ENCODE peak calls at places on chromosomes 12 and 14, in four cellular contexts. P is DMS153, O is Panc1, R is iris pigment epithelial cell. B is an unnamed sample.

GRCh38 chr12:115135800-115136211 is 451.8 kb upstream of the TBX3 start:
- DNase-seq in R (peak; percentile 38), O (no peak), P (peak; percentile 95), B (no peak)

GRCh38 chr14:84555493-84555892 is 974.5 kb upstream of the FLRT2 start:
- DNase-seq in P (no peak), O (no peak), R (no peak), B (no peak)

GRCh38 chr12:128019996-128020544 is 246.9 kb upstream of the TMEM132C start:
- DNase-seq in P (no peak), O (no peak), R (no peak), B (no peak)

GRCh38 chr12:125140918-125141573 is 75.8 kb downstream of the AACS start:
- DNase-seq in O (peak; percentile 22), R (peak; percentile 89), P (no peak), B (peak; percentile 50)

GRCh38 chr12:128316981-128317526 is 50.1 kb downstream of the TMEM132C start:
- DNase-seq in P (no peak), R (no peak), O (no peak), B (no peak)

GRCh38 chr14:101466456-101467180 is 94.7 kb upstream of the DIO3 start:
- DNase-seq in P (no peak), O (no peak), R (no peak), B (no peak)

GRCh38 chr12:112606611-112607366 is 184.8 kb upstream of the RPH3A start:
- DNase-seq in O (no peak), R (no peak), P (no peak), B (no peak)

GRCh38 chr14:91252901-91253794 is 8.6 kb upstream of the GPR68 start:
- DNase-seq in R (no peak), O (no peak), P (no peak), B (no peak)

B was measured in keratinocyte.